ENCODE peak calls at places on chromosomes 2 and 18, in eight cellular contexts. N is suprapubic skin; W is pancreas; B is adrenal gland; R is CD8-positive, alpha-beta memory T cell; F is aorta; S is right atrium auricular region; Y is keratinocyte. X is an unnamed sample.

GRCh38 chr2:100247256-100248043 is 74.9 kb downstream of the LONRF2 start:
- DNase-seq in F (no peak), Y (no peak), W (no peak), R (no peak), N (peak; percentile 45), B (no peak), S (no peak), X (no peak)

GRCh38 chr2:893311-893710 is 57.3 kb upstream of the SNTG2 start:
- DNase-seq in R (no peak), B (peak; percentile 52), F (no peak), Y (no peak), W (peak; percentile 68), N (no peak), S (no peak), X (no peak)

GRCh38 chr2:71813315-71813714 is 334.3 kb downstream of the CYP26B1 start:
- DNase-seq in N (no peak), S (peak; percentile 38), F (no peak), B (no peak), R (no peak), Y (no peak), W (no peak), X (no peak)

GRCh38 chr2:234865586-234865985 is 86.2 kb upstream of the SH3BP4 start:
- DNase-seq in Y (no peak), N (no peak), B (no peak), W (no peak), F (no peak), R (no peak), S (no peak), X (no peak)

GRCh38 chr2:153543639-153544071 is 65.1 kb upstream of the RPRM start:
- DNase-seq in N (no peak), B (no peak), W (no peak), F (no peak), Y (no peak), S (no peak), R (no peak), X (no peak)

GRCh38 chr2:80519699-80520291 is 215.2 kb upstream of the LRRTM1 start:
- DNase-seq in N (no peak), B (no peak), Y (no peak), W (no peak), F (no peak), R (no peak), S (no peak), X (no peak)

GRCh38 chr18:11500153-11501122 is 109.0 kb upstream of the SLC35G4 start:
- DNase-seq in R (no peak), S (no peak), N (no peak), Y (peak; percentile 97), B (peak; percentile 81), W (no peak), F (no peak), X (no peak)

GRCh38 chr2:25168256-25169072 is at the start of gene POMC:
- DNase-seq in F (peak; percentile 83), R (no peak), Y (no peak), W (no peak), B (no peak), N (no peak), S (no peak), X (no peak)

GRCh38 chr2:160289803-160290202 is 89.7 kb upstream of the ITGB6 start:
- DNase-seq in Y (no peak), S (no peak), N (no peak), F (no peak), W (no peak), B (no peak), R (no peak), X (no peak)

GRCh38 chr2:49044680-49045079 is 109.6 kb downstream of the FSHR start:
- DNase-seq in W (no peak), S (no peak), B (no peak), N (no peak), Y (no peak), F (no peak), R (no peak), X (no peak)

GRCh38 chr2:108943067-108943350 is 46.0 kb downstream of the EDAR start:
- DNase-seq in S (no peak), R (no peak), Y (no peak), N (no peak), B (no peak), W (no peak), F (no peak), X (no peak)

GRCh38 chr18:12554796-12555388 is 103.0 kb downstream of the SPIRE1 start:
- DNase-seq in N (no peak), Y (no peak), B (no peak), F (no peak), R (no peak), S (no peak), W (no peak), X (no peak)

GRCh38 chr18:4068552-4069158 is 386.5 kb downstream of the DLGAP1 start:
- DNase-seq in F (no peak), W (no peak), N (no peak), B (peak; percentile 50), R (no peak), S (no peak), Y (peak; percentile 7), X (no peak)

GRCh38 chr2:229221641-229222040 is 49.4 kb downstream of the PID1 start:
- DNase-seq in Y (no peak), N (no peak), B (no peak), F (no peak), S (no peak), W (no peak), R (no peak), X (no peak)

GRCh38 chr2:96764253-96764637 is 3.5 kb downstream of the CNNM4 start:
- DNase-seq in Y (no peak), W (no peak), R (no peak), F (no peak), N (no peak), B (no peak), S (no peak), X (no peak)

GRCh38 chr2:216665717-216666116 is 29.6 kb downstream of the IGFBP5 start:
- DNase-seq in B (no peak), F (no peak), Y (peak; percentile 53), S (no peak), N (no peak), W (no peak), R (no peak), X (no peak)

GRCh38 chr18:63097198-63097597 is 222.4 kb downstream of the BCL2 start:
- DNase-seq in N (no peak), B (no peak), Y (no peak), R (no peak), W (no peak), F (no peak), S (no peak), X (no peak)

GRCh38 chr2:59888015-59888414 is 665.4 kb downstream of the BCL11A start:
- DNase-seq in R (no peak), F (no peak), S (no peak), B (no peak), Y (no peak), N (no peak), W (no peak), X (no peak)

GRCh38 chr2:11784747-11785610 is 38.5 kb downstream of the LPIN1 start:
- DNase-seq in W (no peak), N (no peak), F (no peak), Y (no peak), B (peak; percentile 44), S (no peak), R (peak; percentile 32), X (no peak)

DNA sequence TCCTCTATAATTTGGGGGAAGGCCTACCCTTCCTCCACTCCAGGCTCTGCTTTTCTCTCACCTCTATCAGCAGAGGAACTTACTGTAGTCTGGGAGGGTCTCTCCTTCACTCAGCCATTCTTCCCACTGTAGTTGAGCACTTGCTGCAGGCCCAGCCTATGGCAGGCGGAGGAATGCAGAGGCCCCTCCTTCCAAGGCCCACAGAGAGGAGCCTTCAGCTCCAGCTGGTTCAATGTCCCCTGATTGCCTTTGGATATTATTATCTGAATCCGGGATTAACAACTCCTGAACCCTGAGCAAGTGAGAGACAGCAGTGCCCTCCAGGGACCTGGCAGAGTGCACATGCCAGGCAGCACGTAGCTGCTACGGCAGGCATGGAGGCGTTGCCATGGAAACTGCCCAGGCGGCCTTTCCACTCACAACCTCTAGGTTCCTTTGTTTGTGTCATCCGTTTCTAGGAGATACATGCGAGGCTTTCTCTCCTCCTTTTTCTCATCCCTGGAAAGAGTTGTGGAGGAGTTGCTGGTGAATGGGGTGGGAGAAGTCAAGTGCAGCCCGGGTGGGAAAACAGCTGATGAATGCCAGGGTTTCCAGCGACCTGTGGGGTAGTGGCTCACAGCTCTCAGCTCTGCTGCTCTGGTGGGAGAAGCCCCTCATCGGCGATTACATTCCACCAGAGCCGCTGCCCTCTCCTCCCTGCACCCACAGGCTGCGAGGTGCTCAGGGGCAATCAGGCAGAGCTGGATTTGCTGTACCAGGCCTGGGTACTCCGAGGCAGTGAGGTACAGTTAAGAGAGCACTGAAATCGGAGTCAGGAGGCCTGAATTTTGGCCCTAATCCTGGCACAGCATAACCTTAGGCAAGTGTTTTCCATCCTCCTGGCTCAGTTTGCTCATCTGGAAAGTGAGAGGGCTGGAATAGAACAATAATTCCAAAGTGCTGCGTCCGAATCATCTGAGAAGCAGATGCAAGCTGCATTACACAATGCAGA is 55.3 kb upstream of the HK2 start:
- DNase-seq in B (no peak), S (no peak), F (no peak), R (no peak), N (no peak), W (no peak), Y (no peak), X (no peak)
- H3K4me3 ChIP-seq in B (no peak overlapping the region), S (no peak overlapping the region), F (no peak overlapping the region), R (no peak overlapping the region), N (no peak overlapping the region), W (no peak overlapping the region), Y (no peak overlapping the region), X (no peak overlapping the region)

GRCh38 chr18:74283255-74283554 is 8.6 kb downstream of the CYB5A start:
- DNase-seq in F (no peak), R (peak; percentile 7), S (no peak), W (no peak), N (no peak), Y (no peak), B (no peak), X (no peak)
- H3K4me1 ChIP-seq in F (peaks cover 2% of the 10 kb centered on the region), R (peaks cover 10% of the 10 kb centered on the region), S (no peaks in the 10 kb centered on the region), W (peaks cover 57% of the 10 kb centered on the region), N (peaks cover 60% of the 10 kb centered on the region), Y (no peaks in the 10 kb centered on the region), B (no peaks in the 10 kb centered on the region), X (peaks cover 88% of the 10 kb centered on the region)

GRCh38 chr2:219086215-219086614 is 25.5 kb upstream of the IHH start:
- DNase-seq in R (no peak), S (no peak), N (no peak), W (no peak), Y (no peak), B (no peak), F (no peak), X (no peak)
- H3K4me3 ChIP-seq in R (no peak overlapping the region), S (no peak overlapping the region), N (no peak overlapping the region), W (no peak overlapping the region), Y (no peak overlapping the region), B (no peak overlapping the region), F (no peak overlapping the region), X (no peak overlapping the region)

DNA sequence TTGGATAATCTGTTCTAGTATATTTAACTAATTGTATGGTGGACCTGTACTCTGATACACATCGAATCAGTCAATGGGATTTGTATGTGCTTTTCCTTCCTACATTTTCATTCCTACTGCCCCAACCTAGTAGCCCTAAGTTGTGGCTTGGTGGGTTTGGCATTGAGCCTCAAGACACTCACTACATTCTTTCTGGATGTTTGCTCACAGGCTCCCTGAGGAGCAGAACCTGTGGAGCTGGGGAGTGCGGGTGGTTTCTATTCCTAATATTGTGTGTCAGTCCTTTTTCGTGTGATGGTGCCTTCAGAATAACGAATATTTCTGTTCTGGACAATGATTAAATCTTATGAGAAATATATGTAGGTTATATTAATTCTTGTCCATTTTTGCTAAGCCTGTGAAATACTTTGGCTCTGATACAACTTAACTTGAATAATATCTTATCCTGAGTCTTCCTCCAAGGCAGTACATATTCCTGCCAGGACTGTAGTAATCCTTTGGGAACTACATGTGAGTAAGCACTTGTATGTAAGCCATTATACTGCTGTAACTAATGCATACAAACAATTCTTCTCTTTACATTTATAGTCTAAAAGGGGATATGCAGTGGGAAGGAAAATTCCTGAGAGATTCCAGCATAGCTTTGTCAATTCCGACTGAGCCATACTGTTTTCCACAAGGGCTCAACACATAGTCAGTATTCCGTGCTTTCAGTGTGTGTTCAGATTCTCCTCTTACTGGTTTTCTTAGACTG is 150.6 kb downstream of the AGPS start:
- DNase-seq in R (no peak), N (no peak), F (no peak), B (no peak), S (no peak), Y (no peak), W (no peak), X (no peak)
- H3K4me1 ChIP-seq in R (no peaks in the 10 kb centered on the region), N (peaks cover 6% of the 10 kb centered on the region), F (no peaks in the 10 kb centered on the region), B (no peaks in the 10 kb centered on the region), S (no peaks in the 10 kb centered on the region), Y (no peaks in the 10 kb centered on the region), W (no peaks in the 10 kb centered on the region), X (peaks cover 4% of the 10 kb centered on the region)